ENCODE peak calls at places on chromosome X, in four cellular contexts. Z is B cell, W is IMR-90, E is GM13976. B is an unnamed sample.

GRCh38 chrX:21985332-21985777 is 44.8 kb downstream of the SMS start:
- DNase-seq in E (peak), Z (peak), W (peak), B (peak)

GRCh38 chrX:10769696-10770619 is 149.6 kb upstream of the MID1 start:
- DNase-seq in W (peak), E (no peak), Z (no peak), B (peak)

GRCh38 chrX:7261672-7262332 is 113.8 kb upstream of the PUDP start:
- DNase-seq in E (peak), W (no peak), Z (peak), B (no peak)

GRCh38 chrX:31845003-31845402 is 773.2 kb upstream of the FTHL17 start:
- DNase-seq in Z (no peak), E (no peak), W (no peak), B (no peak)

GRCh38 chrX:17375631-17376380 is 806 bp downstream of the NHS start:
- DNase-seq in Z (no peak), E (peak), W (peak), B (no peak)

GRCh38 chrX:110743679-110744340 is 51.8 kb downstream of the CHRDL1 start:
- DNase-seq in E (no peak), W (peak), Z (no peak), B (no peak)

GRCh38 chrX:124388562-124388961 is 42.2 kb downstream of the SH2D1A start:
- DNase-seq in Z (peak), W (peak), E (no peak), B (peak)

GRCh38 chrX:131405497-131405896 is 116.4 kb upstream of the IGSF1 start:
- DNase-seq in W (no peak), E (no peak), Z (no peak), B (no peak)

GRCh38 chrX:45515262-45516215 is 314.9 kb upstream of the DIPK2B start:
- DNase-seq in Z (peak), W (peak), E (peak), B (peak)

GRCh38 chrX:119826399-119826959 is 26.3 kb downstream of the UPF3B start:
- DNase-seq in Z (no peak), E (peak), W (peak), B (no peak)

GRCh38 chrX:148942754-148943153 is 442.3 kb downstream of the AFF2 start:
- DNase-seq in Z (no peak), E (no peak), W (no peak), B (no peak)

GRCh38 chrX:19672211-19672814 is 157.0 kb upstream of the MAP3K15 start:
- DNase-seq in W (no peak), Z (no peak), E (no peak), B (no peak)

GRCh38 chrX:121642415-121642814 is 595.0 kb downstream of the GLUD2 start:
- DNase-seq in E (no peak), Z (no peak), W (no peak), B (peak)

GRCh38 chrX:19912-20571 is 261.1 kb upstream of the PLCXD1 start:
- DNase-seq in W (no peak), E (no peak), Z (peak), B (no peak)

GRCh38 chrX:51420610-51421009 is 75.8 kb downstream of the NUDT11 start:
- DNase-seq in Z (peak), E (no peak), W (peak), B (no peak)

GRCh38 chrX:69493766-69494165 is 10.4 kb upstream of the NALF2 start:
- DNase-seq in E (no peak), W (no peak), Z (no peak), B (no peak)

GRCh38 chrX:42943051-42943450 is 165.1 kb upstream of the PPP1R2C start:
- DNase-seq in E (no peak), Z (peak), W (no peak), B (no peak)

GRCh38 chrX:15319075-15319474 is 3.6 kb upstream of the ASB11 start:
- DNase-seq in Z (no peak), E (no peak), W (no peak), B (no peak)

GRCh38 chrX:97366246-97366645 is 482.5 kb downstream of the RPA4 start:
- DNase-seq in Z (no peak), E (no peak), W (no peak), B (no peak)

GRCh38 chrX:9876205-9876604 is 90.0 kb downstream of the SHROOM2 start:
- DNase-seq in Z (no peak), E (no peak), W (no peak), B (no peak)

GRCh38 chrX:125132274-125132673 is 187.4 kb upstream of the TEX13C start:
- DNase-seq in W (peak), Z (no peak), E (no peak), B (no peak)

GRCh38 chrX:134026732-134027311 is 41.4 kb upstream of the GPC3 start:
- DNase-seq in W (peak), Z (peak), E (peak), B (peak)

GRCh38 chrX:3663576-3664290 is 49.7 kb downstream of the PRKX start:
- DNase-seq in E (no peak), Z (peak), W (no peak), B (no peak)

GRCh38 chrX:135596495-135596894 is 76.0 kb downstream of the INTS6L start:
- DNase-seq in E (peak), Z (peak), W (peak), B (no peak)

GRCh38 chrX:153726286-153727107 is 1.8 kb downstream of the ABCD1 start:
- DNase-seq in E (peak), Z (peak), W (peak), B (no peak)

GRCh38 chrX:134642394-134642793 is 15.9 kb downstream of the PLAC1 start:
- DNase-seq in W (no peak), E (no peak), Z (no peak), B (no peak)

GRCh38 chrX:46791927-46792825 is 33.3 kb upstream of the SLC9A7 start:
- DNase-seq in E (peak), Z (peak), W (peak), B (peak)

GRCh38 chrX:1419545-1420355 is 27.8 kb upstream of the SLC25A6 start:
- DNase-seq in Z (no peak), E (no peak), W (no peak), B (no peak)

GRCh38 chrX:72048515-72049455 is 82.9 kb downstream of the RTL5 start:
- DNase-seq in Z (peak), W (no peak), E (peak), B (no peak)

GRCh38 chrX:11446951-11447350 is 153.7 kb downstream of the AMELX start:
- DNase-seq in Z (no peak), E (no peak), W (peak), B (no peak)

GRCh38 chrX:133468081-133468480 is 52.8 kb upstream of the GPC4 start:
- DNase-seq in W (no peak), E (no peak), Z (no peak), B (no peak)

GRCh38 chrX:49840679-49841078 is 11.6 kb downstream of the PAGE4 start:
- DNase-seq in E (peak), W (peak), Z (peak), B (no peak)

GRCh38 chrX:31336419-31336818 is 264.6 kb upstream of the FTHL17 start:
- DNase-seq in W (no peak), Z (no peak), E (no peak), B (no peak)

GRCh38 chrX:77087529-77088169 is 359.5 kb upstream of the FGF16 start:
- DNase-seq in Z (no peak), W (peak), E (no peak), B (no peak)

GRCh38 chrX:12210921-12211320 is 72.6 kb downstream of the FRMPD4 start:
- DNase-seq in Z (no peak), W (peak), E (no peak), B (no peak)

GRCh38 chrX:24463077-24463476 is 2.0 kb upstream of the PDK3 start:
- DNase-seq in W (no peak), E (peak), Z (peak), B (no peak)

GRCh38 chrX:120365320-120365719 is 3.4 kb downstream of the ATP1B4 start:
- DNase-seq in W (no peak), Z (peak), E (peak), B (no peak)

GRCh38 chrX:107207089-107207488 is 678 bp downstream of the DNAAF6 start:
- DNase-seq in E (peak), Z (no peak), W (no peak), B (no peak)
- TF ChIP-seq CTCF in E (no peak), Z (no peak), W (no peak), B (no peak)

DNA sequence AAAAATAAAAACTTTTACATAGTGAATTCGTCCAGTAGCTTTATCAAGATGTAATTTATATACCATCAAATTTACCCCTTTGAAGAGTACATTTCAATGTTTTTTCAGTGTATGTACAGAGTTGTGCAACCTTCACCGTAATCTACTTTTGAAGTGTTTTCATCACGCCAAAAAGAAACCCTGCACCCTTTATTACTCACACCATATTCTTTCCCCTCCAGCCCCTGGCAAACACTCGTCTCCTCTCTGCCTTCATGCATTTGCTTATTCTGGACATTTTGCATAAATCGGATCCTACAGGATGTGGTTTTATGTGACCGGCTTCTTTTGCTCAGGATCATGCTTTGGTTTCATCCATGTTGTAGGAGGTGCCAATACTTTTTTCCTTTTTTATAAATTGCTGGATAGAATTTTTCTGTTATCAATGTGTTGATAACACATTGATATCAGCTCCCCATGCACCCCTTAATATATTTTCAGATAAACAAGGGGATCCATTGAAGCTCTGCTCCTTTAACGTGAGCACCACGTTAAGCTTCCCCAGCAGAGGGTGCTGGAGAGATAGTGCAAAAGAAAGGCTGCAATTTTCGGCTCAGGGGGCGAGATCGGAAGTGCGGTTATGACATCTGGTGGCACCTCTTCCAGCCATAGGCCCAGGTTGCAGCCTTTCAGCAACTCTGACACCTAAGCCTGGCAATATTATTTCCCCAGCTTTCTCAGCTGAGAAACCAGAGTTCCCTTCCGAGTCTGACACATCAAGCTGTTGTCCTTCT is 100.1 kb upstream of the VCX3B start:
- DNase-seq in Z (no peak), W (no peak), E (no peak), B (no peak)
- TF ChIP-seq CTCF in Z (no peak), W (no peak), E (peak), B (no peak)

DNA sequence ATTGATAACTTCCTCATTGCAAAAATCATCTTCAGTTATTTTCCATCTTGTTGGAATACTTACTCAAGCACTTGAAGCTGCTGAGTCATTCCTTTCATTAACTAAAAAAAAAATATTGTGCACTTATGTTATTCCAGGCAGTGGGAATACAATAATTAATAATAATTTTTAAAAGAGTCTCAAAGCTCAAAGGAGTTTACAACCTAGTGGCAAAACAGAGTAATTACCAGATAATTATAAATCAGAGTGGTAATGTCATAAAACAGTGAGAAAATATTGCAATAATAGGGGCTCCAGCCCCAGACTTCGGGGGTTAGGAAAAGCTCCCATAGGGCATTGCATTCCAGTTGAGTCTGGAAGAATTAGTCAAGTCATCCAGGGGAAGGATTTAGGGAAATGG is 79.6 kb downstream of the DDX53 start:
- DNase-seq in Z (no peak), W (no peak), E (no peak), B (no peak)
- TF ChIP-seq CTCF in Z (no peak), W (no peak), E (no peak), B (no peak)

GRCh38 chrX:18441780-18442367 is 16.5 kb downstream of the CDKL5 start:
- DNase-seq in W (no peak), E (no peak), Z (no peak), B (no peak)
- TF ChIP-seq CTCF in W (no peak), E (no peak), Z (no peak), B (no peak)

GRCh38 chrX:55008571-55009358 is 8.6 kb downstream of the APEX2 start:
- DNase-seq in E (peak), W (peak), Z (no peak), B (no peak)

GRCh38 chrX:55006827-55007621 is 6.9 kb downstream of the APEX2 start:
- DNase-seq in Z (no peak), W (no peak), E (no peak), B (no peak)

GRCh38 chrX:55007633-55008032 is 7.5 kb downstream of the APEX2 start:
- DNase-seq in W (peak), E (no peak), Z (no peak), B (no peak)

GRCh38 chrX:55014897-55015299 is 14.7 kb downstream of the APEX2 start:
- DNase-seq in Z (no peak), W (no peak), E (no peak), B (no peak)

GRCh38 chrX:55011294-55011693 is 11.1 kb downstream of the APEX2 start:
- DNase-seq in Z (no peak), W (peak), E (no peak), B (no peak)
- TF ChIP-seq CTCF in Z (peak), W (peak), E (no peak), B (peak)

DNA sequence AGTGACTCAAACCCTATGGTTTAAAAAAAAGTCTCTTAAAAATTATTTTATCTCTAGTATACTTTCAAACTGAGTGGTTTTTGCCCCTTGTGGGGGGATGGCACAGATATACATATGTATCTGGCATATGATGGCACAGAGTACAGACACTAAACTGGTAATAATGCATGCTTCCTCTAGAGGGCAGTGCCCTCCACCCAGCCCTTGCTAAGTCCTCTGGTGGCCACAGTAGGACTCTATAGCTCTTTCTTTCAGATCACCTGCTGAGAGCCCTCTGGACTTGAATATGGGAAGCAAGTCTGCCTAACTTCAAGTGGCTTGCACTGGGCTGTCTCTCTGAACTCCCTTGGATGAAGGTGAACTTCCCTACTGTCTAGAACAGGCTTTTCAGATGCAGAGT is 66.3 kb downstream of the TSPAN7 start:
- DNase-seq in W (peak), E (peak), Z (peak), B (no peak)
- TF ChIP-seq CTCF in W (peak), E (peak), Z (peak), B (peak)

GRCh38 chrX:115561605-115562491 is 874 bp downstream of the PLS3 start:
- DNase-seq in E (peak), W (peak), Z (no peak), B (no peak)
- TF ChIP-seq CTCF in E (no peak), W (no peak), Z (no peak), B (peak)

GRCh38 chrX:13747836-13748235 is 13.3 kb downstream of the OFD1 start:
- DNase-seq in Z (peak), W (peak), E (no peak), B (peak)

GRCh38 chrX:13750812-13751211 is 16.3 kb downstream of the OFD1 start:
- DNase-seq in W (no peak), E (no peak), Z (no peak), B (no peak)

GRCh38 chrX:13752141-13752540 is 17.6 kb downstream of the OFD1 start:
- DNase-seq in W (no peak), Z (no peak), E (no peak), B (no peak)

GRCh38 chrX:13748486-13748885 is 13.9 kb downstream of the OFD1 start:
- DNase-seq in W (peak), E (no peak), Z (no peak), B (no peak)

DNA sequence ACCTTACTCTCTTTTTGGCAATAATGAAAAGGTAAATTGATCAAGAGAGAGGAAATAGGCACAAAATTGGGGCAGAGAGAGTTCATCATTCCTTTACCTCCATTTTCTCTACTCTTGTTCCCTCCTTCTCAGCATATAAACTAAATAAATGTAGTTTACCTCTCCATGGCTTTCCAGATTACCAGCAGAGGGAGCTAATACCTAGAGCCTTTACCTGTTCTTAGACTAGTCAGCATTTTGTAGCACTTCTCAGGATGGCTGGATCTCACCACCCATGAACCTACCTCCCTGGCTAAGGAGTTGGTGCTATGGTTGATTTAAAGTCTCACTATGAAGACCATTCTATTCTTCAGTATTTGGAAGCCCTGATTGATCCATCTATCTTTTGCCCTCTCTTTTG is 15.7 kb downstream of the OFD1 start:
- DNase-seq in E (peak), W (peak), Z (peak), B (no peak)
- TF ChIP-seq CTCF in E (peak), W (peak), Z (peak), B (peak)

B was measured in AG09319.